ENCODE peak calls at places on chromosomes 4 and X, in five cellular contexts. T is HEK293T, Q is GM12878, K is H1, P is HepG2. Z is an unnamed sample.

GRCh38 chr4:122099896-122100295 is 52.2 kb upstream of the BLTP1 start:
- DNase-seq in T (no peak), Q (no peak), K (no peak), P (no peak), Z (no peak)

GRCh38 chrX:49001521-49002090 is 458 bp downstream of the GRIPAP1 start:
- DNase-seq in T (peak), Q (peak), K (peak), P (peak), Z (peak)

GRCh38 chrX:110108381-110108796 is 105.5 kb downstream of the TMEM164 start:
- DNase-seq in T (no peak), Q (no peak), K (no peak), P (no peak), Z (no peak)

GRCh38 chr4:138938371-138938699 is 77.2 kb upstream of the NOCT start:
- DNase-seq in T (peak), Q (no peak), K (no peak), P (peak), Z (peak)

GRCh38 chr4:38677466-38677865 is 13.5 kb downstream of the KLF3 start:
- DNase-seq in T (no peak), Q (no peak), K (no peak), P (no peak), Z (no peak)

GRCh38 chr4:124943938-124944337 is 231.4 kb upstream of the ANKRD50 start:
- DNase-seq in T (no peak), Q (no peak), K (peak), P (no peak), Z (peak)

GRCh38 chr4:82624819-82625218 is 63.0 kb upstream of the TMEM150C start:
- DNase-seq in T (no peak), Q (no peak), K (no peak), P (no peak), Z (no peak)

GRCh38 chr4:96736352-96736889 is 896.5 kb downstream of the PDHA2 start:
- DNase-seq in T (peak), Q (no peak), K (peak), P (no peak), Z (peak)

GRCh38 chr4:183200453-183200852 is 101.4 kb downstream of the WWC2 start:
- DNase-seq in T (no peak), Q (no peak), K (no peak), P (no peak), Z (no peak)

GRCh38 chr4:74037076-74037475 is 1.4 kb downstream of the CXCL3 start:
- DNase-seq in T (no peak), Q (no peak), K (no peak), P (no peak), Z (no peak)

GRCh38 chr4:6900956-6901355 is 8.7 kb upstream of the TBC1D14 start:
- DNase-seq in T (no peak), Q (no peak), K (no peak), P (no peak), Z (no peak)

GRCh38 chr4:176001171-176002006 is 64.3 kb upstream of the WDR17 start:
- DNase-seq in T (peak), Q (no peak), K (peak), P (no peak), Z (peak)

GRCh38 chrX:14801136-14801535 is 71.7 kb downstream of the FANCB start:
- DNase-seq in T (no peak), Q (no peak), K (no peak), P (no peak), Z (peak)

GRCh38 chr4:29805245-29805644 is 914.9 kb upstream of the PCDH7 start:
- DNase-seq in T (peak), Q (no peak), K (no peak), P (peak), Z (peak)

GRCh38 chrX:49237060-49237459 is 1.8 kb downstream of the CCDC22 start:
- DNase-seq in T (no peak), Q (no peak), K (no peak), P (no peak), Z (no peak)

GRCh38 chrX:17291998-17292658 is 82.9 kb upstream of the NHS start:
- DNase-seq in T (no peak), Q (no peak), K (no peak), P (no peak), Z (peak)
- TF ChIP-seq SUZ12 in T (no peak), Q (no peak), K (no peak), P (no peak), Z (no peak)

GRCh38 chrX:154483325-154483724 is 3.1 kb downstream of the UBL4A start:
- DNase-seq in T (no peak), Q (no peak), K (no peak), P (no peak), Z (no peak)
- TF ChIP-seq SUZ12 in T (no peak), Q (no peak), K (no peak), P (no peak), Z (no peak)

GRCh38 chrX:118373538-118373937 is 27.6 kb downstream of the WDR44 start:
- DNase-seq in T (no peak), Q (no peak), K (no peak), P (peak), Z (no peak)
- TF ChIP-seq SUZ12 in T (no peak), Q (no peak), K (no peak), P (no peak), Z (no peak)

DNA sequence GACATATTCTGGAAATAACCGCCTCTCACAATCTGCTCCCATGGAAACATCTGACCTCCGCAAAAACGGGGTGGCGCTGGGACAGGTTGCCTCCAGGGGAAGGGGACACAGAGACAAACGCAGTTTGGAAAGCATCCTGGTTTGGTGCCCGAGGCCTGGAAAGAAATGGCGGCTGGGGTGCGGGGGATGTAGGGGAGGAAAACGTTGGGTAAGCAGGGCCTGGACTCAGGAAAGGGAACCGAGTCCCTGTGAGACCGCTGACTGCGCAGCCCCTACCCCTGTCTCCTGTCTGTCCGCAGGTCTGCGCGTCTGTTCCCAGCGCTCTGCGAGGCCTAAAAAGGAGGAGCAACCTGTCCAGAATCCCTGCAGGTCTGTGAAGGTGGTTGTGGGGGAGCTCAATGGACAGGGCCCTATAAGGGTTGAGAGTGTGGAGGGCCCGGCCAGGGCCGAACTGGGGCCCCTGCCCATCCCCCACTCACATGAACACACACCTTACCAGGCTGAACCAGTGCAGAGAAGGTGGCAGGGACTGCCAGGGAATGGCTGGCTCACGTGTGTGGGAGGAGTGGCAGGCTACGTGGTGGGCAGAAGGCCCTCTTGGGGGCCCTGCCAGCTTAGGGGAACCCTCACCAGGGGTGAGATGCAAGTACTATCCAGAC is 671 bp downstream of the TCEAL3 start:
- DNase-seq in T (no peak), Q (no peak), K (no peak), P (no peak), Z (no peak)
- TF ChIP-seq SUZ12 in T (no peak), Q (no peak), K (no peak), P (no peak), Z (no peak)